ENCODE peak calls at places on chromosomes 2 and 18, in seven cellular contexts. C, I, E, Q, S, H and M are unnamed samples.

GRCh38 chr18:8912348-8913057 is 190.0 kb upstream of the NDUFV2 start:
- DNase-seq in C (peak; percentile 98), I (no peak), E (no peak), Q (no peak), S (no peak), H (no peak), M (no peak)

GRCh38 chr2:240624950-240625621 is at the start of gene GPR35:
- DNase-seq in C (no peak), I (peak; percentile 29), E (peak; percentile 43), Q (peak; percentile 83), S (no peak), H (peak; percentile 3), M (peak; percentile 97)

GRCh38 chr2:86372641-86373502 is 35.4 kb upstream of the REEP1 start:
- DNase-seq in C (peak; percentile 29), I (peak; percentile 51), E (peak; percentile 42), Q (no peak), S (no peak), H (peak; percentile 68), M (peak; percentile 18)

GRCh38 chr2:97868986-97869721 is 126.6 kb downstream of the TMEM131 start:
- DNase-seq in C (no peak), I (no peak), E (peak; percentile 94), Q (no peak), S (no peak), H (no peak), M (no peak)

GRCh38 chr18:77062518-77063003 is 70.0 kb downstream of the MBP start:
- DNase-seq in C (peak; percentile 77), I (no peak), E (peak; percentile 48), Q (peak; percentile 91), S (no peak), H (no peak), M (no peak)

GRCh38 chr18:31454066-31454708 is 6.6 kb downstream of the DSG3 start:
- DNase-seq in C (no peak), I (no peak), E (peak; percentile 69), Q (no peak), S (no peak), H (no peak), M (no peak)

GRCh38 chr2:228417526-228417925 is 236.0 kb upstream of the SPHKAP start:
- DNase-seq in C (no peak), I (no peak), E (no peak), Q (no peak), S (no peak), H (no peak), M (no peak)

GRCh38 chr2:33354981-33355380 is 121.5 kb upstream of the RASGRP3 start:
- DNase-seq in C (no peak), I (no peak), E (peak; percentile 90), Q (no peak), S (no peak), H (no peak), M (no peak)

GRCh38 chr2:172039011-172039704 is 39.4 kb downstream of the METAP1D start:
- DNase-seq in C (no peak), I (no peak), E (no peak), Q (no peak), S (no peak), H (no peak), M (no peak)

GRCh38 chr2:39897273-39897672 is 118.2 kb upstream of the THUMPD2 start:
- DNase-seq in C (no peak), I (no peak), E (no peak), Q (no peak), S (no peak), H (no peak), M (no peak)

GRCh38 chr18:35376393-35376741 is 770 bp downstream of the ZNF396 start:
- DNase-seq in C (no peak), I (no peak), E (no peak), Q (peak; percentile 8), S (peak; percentile 21), H (peak; percentile 35), M (peak; percentile 82)

GRCh38 chr18:25229080-25229479 is 122.9 kb downstream of the ZNF521 start:
- DNase-seq in C (no peak), I (no peak), E (peak; percentile 81), Q (no peak), S (no peak), H (no peak), M (no peak)

GRCh38 chr18:62953663-62954062 is 238.3 kb downstream of the PHLPP1 start:
- DNase-seq in C (no peak), I (no peak), E (no peak), Q (no peak), S (no peak), H (no peak), M (peak; percentile 60)

DNA sequence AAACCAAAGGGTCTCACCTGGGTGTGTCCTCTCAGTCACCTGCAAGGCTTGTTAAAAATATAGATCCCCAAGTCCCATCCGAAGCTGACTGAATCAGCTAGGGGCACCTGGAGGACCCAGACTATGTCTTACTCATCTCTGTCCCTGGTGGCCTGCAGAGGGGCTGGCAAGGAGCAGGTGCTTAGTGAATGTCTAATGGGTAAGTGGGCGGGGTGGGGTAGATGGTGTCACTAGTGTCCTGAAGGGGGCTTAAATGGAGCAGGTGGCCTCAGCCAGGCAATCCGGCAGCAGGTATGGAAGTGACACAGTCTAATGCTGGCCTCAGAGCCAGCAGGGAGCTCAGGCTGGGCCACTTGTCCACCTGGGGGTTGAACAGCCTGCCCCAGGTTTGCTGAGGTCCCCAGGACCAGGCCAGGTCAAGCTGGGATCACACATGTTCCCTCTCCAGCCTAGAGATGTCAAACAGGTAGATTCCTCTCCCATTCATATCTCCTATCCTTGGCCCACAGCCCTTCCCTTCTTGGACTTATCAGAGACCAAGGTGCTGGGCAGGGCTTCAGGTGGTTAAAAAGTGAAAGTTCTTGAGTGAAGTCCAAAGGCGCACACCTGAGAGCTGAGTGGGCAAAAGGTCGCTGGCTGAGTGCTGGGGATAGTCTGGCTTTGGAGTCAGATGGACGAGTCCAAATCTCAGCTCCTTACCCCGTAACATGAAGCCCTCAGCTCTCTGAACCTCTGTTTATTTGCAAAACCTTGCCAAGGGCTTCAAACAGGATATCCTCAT is 1.6 kb downstream of the STEAP3 start:
- DNase-seq in C (no peak), I (no peak), E (peak; percentile 32), Q (no peak), S (no peak), H (peak; percentile 59), M (no peak)
- H3K4me3 ChIP-seq in C (no peak overlapping the region), I (no peak overlapping the region), E (no peak overlapping the region), Q (no peak overlapping the region), S (no peak overlapping the region), H (no peak overlapping the region), M (no peak overlapping the region)

GRCh38 chr2:219507555-219508443 is 6.5 kb upstream of the ASIC4 start:
- DNase-seq in C (no peak), I (peak; percentile 78), E (no peak), Q (no peak), S (no peak), H (no peak), M (no peak)

GRCh38 chr2:219506802-219507554 is 7.3 kb upstream of the ASIC4 start:
- DNase-seq in C (no peak), I (peak; percentile 83), E (no peak), Q (no peak), S (no peak), H (peak; percentile 85), M (no peak)

GRCh38 chr2:219509780-219510511 is 4.3 kb upstream of the ASIC4 start:
- DNase-seq in C (peak; percentile 40), I (peak; percentile 86), E (peak; percentile 45), Q (peak; percentile 33), S (peak; percentile 68), H (peak; percentile 97), M (peak; percentile 51)

GRCh38 chr2:219508933-219509779 is 5.1 kb upstream of the ASIC4 start:
- DNase-seq in C (no peak), I (peak; percentile 66), E (no peak), Q (no peak), S (no peak), H (no peak), M (no peak)

DNA sequence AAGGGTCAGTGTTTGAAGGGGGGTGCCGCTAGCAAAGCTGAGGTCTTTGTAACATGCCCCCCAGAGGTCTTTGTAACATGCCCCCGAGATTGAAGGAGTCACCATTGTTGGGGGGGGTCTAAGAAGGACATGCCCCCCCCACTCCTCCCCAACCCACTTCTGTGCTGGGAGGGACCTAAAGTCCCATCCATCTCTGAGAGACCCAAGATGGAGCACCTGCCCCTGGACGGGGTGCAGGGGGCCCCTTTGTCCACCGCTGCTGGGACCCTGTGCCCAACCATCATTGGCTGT is 5.9 kb upstream of the ASIC4 start:
- DNase-seq in C (no peak), I (no peak), E (no peak), Q (no peak), S (no peak), H (no peak), M (no peak)
- H3K4me3 ChIP-seq in C (no peak overlapping the region), I (peak overlapping the region; percentile 44), E (no peak overlapping the region), Q (no peak overlapping the region), S (no peak overlapping the region), H (no peak overlapping the region), M (no peak overlapping the region)

GRCh38 chr2:127537142-127537541 is 1.7 kb downstream of the MYO7B start:
- DNase-seq in C (no peak), I (no peak), E (no peak), Q (no peak), S (no peak), H (no peak), M (no peak)

GRCh38 chr2:127536707-127537106 is 1.2 kb downstream of the MYO7B start:
- DNase-seq in C (no peak), I (no peak), E (no peak), Q (no peak), S (no peak), H (no peak), M (no peak)

GRCh38 chr2:127535941-127536340 is 458 bp downstream of the MYO7B start:
- DNase-seq in C (no peak), I (no peak), E (no peak), Q (no peak), S (no peak), H (no peak), M (no peak)

GRCh38 chr2:127537644-127538043 is 2.2 kb downstream of the MYO7B start:
- DNase-seq in C (no peak), I (no peak), E (no peak), Q (no peak), S (no peak), H (no peak), M (no peak)

DNA sequence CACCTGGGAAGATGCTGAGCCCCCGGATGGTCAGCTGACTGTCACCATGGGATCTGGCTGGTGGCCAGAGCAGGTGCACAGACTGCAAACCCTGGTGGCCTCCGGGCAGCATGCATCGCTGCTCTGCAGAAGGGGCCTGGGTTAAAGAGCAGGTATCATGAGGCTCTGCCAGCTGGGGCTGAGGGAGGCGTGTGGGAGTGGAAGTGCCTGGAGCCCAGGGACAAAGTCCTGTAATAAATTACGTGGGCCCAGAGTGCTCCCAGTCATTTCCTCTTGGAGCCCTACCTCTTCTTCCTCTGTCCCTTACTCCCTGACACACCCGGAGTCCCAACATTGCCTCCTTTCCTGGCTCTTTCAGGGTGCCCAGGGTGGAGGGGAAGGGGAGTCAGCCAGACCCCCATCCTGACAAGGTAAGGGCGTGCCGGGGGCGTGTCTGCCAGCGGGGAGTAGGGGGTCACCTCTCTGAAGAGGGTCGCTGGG is at the start of gene MYO7B:
- DNase-seq in C (no peak), I (peak; percentile 28), E (no peak), Q (no peak), S (no peak), H (no peak), M (no peak)
- H3K4me3 ChIP-seq in C (no peak within 1 kb of the TSS), I (no peak within 1 kb of the TSS), E (no peak within 1 kb of the TSS), Q (no peak within 1 kb of the TSS), S (no peak within 1 kb of the TSS), H (no peak within 1 kb of the TSS), M (no peak within 1 kb of the TSS)

DNA sequence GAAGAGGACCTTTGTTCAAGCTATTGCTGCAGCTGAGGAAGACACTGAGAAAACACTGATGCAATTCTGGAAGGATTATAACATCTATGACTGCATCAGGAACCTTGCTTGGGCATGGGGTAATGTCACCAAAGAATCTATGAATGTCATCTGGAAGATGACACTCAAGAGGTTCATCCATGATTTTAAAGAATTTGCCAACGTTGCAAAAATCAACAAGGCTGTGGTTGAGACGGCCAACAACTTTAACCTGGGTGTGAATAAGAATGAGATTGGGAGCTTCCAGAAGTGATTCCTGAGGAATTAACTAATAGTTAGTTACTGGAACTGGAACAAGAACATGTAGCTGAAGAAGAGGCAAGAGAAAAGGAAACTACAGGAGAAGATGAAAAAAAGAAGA is 126.4 kb upstream of the SP5 start:
- DNase-seq in C (no peak), I (no peak), E (no peak), Q (no peak), S (no peak), H (no peak), M (no peak)
- H3K4me3 ChIP-seq in C (no peak overlapping the region), I (no peak overlapping the region), E (no peak overlapping the region), Q (no peak overlapping the region), S (no peak overlapping the region), H (no peak overlapping the region), M (no peak overlapping the region)